ENCODE peak calls at places on chromosomes 2 and 18, in eight cellular contexts. One of them, this sample, is unnamed.
A peak's percentile ranks its signal among the peaks of the same experiment; 100 is the strongest.

GRCh38 chr2:70141754-70142589 is 48.8 kb downstream of the C2orf42 start:
- DNase-seq in pancreas: no peak
- DNase-seq in heart left ventricle: no peak
- DNase-seq in IMR-90: peak; percentile 38
- DNase-seq in Panc1: no peak
- DNase-seq in tibial nerve: peak; percentile 32
- DNase-seq in left ventricle myocardium inferior: no peak
- DNase-seq in heart right ventricle: no peak
- DNase-seq in this sample: no peak

GRCh38 chr18:35141077-35141476 is 99.8 kb upstream of the ZNF397 start:
- DNase-seq in heart left ventricle: no peak
- DNase-seq in left ventricle myocardium inferior: no peak
- DNase-seq in pancreas: no peak
- DNase-seq in Panc1: no peak
- DNase-seq in heart right ventricle: no peak
- DNase-seq in tibial nerve: no peak
- DNase-seq in IMR-90: no peak
- DNase-seq in this sample: no peak

GRCh38 chr2:186713664-186714063 is 19.8 kb downstream of the FAM171B start:
- DNase-seq in heart left ventricle: no peak
- DNase-seq in Panc1: no peak
- DNase-seq in pancreas: no peak
- DNase-seq in heart right ventricle: no peak
- DNase-seq in left ventricle myocardium inferior: no peak
- DNase-seq in tibial nerve: no peak
- DNase-seq in IMR-90: no peak
- DNase-seq in this sample: no peak

GRCh38 chr18:8615397-8616025 is 6.3 kb downstream of the RAB12 start:
- DNase-seq in pancreas: no peak
- DNase-seq in heart right ventricle: peak; percentile 51
- DNase-seq in left ventricle myocardium inferior: no peak
- DNase-seq in Panc1: peak; percentile 53
- DNase-seq in heart left ventricle: no peak
- DNase-seq in tibial nerve: no peak
- DNase-seq in IMR-90: peak; percentile 97
- DNase-seq in this sample: peak; percentile 64

GRCh38 chr2:206989306-206989705 is 50.0 kb downstream of the CPO start:
- DNase-seq in tibial nerve: no peak
- DNase-seq in heart left ventricle: peak; percentile 68
- DNase-seq in pancreas: peak; percentile 27
- DNase-seq in Panc1: no peak
- DNase-seq in heart right ventricle: no peak
- DNase-seq in left ventricle myocardium inferior: peak; percentile 25
- DNase-seq in IMR-90: no peak
- DNase-seq in this sample: no peak

GRCh38 chr2:201191132-201191875 is 8.4 kb downstream of the CASP10 start:
- DNase-seq in tibial nerve: no peak
- DNase-seq in IMR-90: no peak
- DNase-seq in left ventricle myocardium inferior: no peak
- DNase-seq in pancreas: no peak
- DNase-seq in heart left ventricle: no peak
- DNase-seq in heart right ventricle: peak; percentile 48
- DNase-seq in Panc1: no peak
- DNase-seq in this sample: no peak

GRCh38 chr2:38155-38554 is 8.2 kb downstream of the FAM110C start:
- DNase-seq in left ventricle myocardium inferior: no peak
- DNase-seq in pancreas: no peak
- DNase-seq in tibial nerve: no peak
- DNase-seq in heart right ventricle: no peak
- DNase-seq in heart left ventricle: no peak
- DNase-seq in IMR-90: no peak
- DNase-seq in Panc1: peak; percentile 24
- DNase-seq in this sample: no peak

GRCh38 chr2:275457-275856 is 10.7 kb downstream of the ACP1 start:
- DNase-seq in left ventricle myocardium inferior: no peak
- DNase-seq in pancreas: no peak
- DNase-seq in IMR-90: no peak
- DNase-seq in tibial nerve: no peak
- DNase-seq in Panc1: no peak
- DNase-seq in heart left ventricle: no peak
- DNase-seq in heart right ventricle: no peak
- DNase-seq in this sample: no peak

GRCh38 chr18:21000667-21001066 is 110.9 kb downstream of the ROCK1 start:
- DNase-seq in heart right ventricle: no peak
- DNase-seq in tibial nerve: no peak
- DNase-seq in IMR-90: peak; percentile 32
- DNase-seq in left ventricle myocardium inferior: no peak
- DNase-seq in Panc1: no peak
- DNase-seq in heart left ventricle: no peak
- DNase-seq in pancreas: no peak
- DNase-seq in this sample: no peak

GRCh38 chr18:75407468-75408437 is 19.8 kb downstream of the SMIM21 start:
- DNase-seq in left ventricle myocardium inferior: no peak
- DNase-seq in heart right ventricle: no peak
- DNase-seq in tibial nerve: no peak
- DNase-seq in heart left ventricle: no peak
- DNase-seq in pancreas: no peak
- DNase-seq in IMR-90: peak; percentile 38
- DNase-seq in Panc1: no peak
- DNase-seq in this sample: no peak

GRCh38 chr2:86790828-86791561 is at the start of gene CD8A:
- DNase-seq in pancreas: no peak
- DNase-seq in left ventricle myocardium inferior: no peak
- DNase-seq in Panc1: no peak
- DNase-seq in tibial nerve: no peak
- DNase-seq in heart left ventricle: no peak
- DNase-seq in IMR-90: peak; percentile 11
- DNase-seq in heart right ventricle: no peak
- DNase-seq in this sample: no peak

GRCh38 chr2:143604172-143604571 is 475.0 kb downstream of the ARHGAP15 start:
- DNase-seq in heart right ventricle: no peak
- DNase-seq in IMR-90: no peak
- DNase-seq in left ventricle myocardium inferior: no peak
- DNase-seq in heart left ventricle: no peak
- DNase-seq in pancreas: no peak
- DNase-seq in Panc1: no peak
- DNase-seq in tibial nerve: no peak
- DNase-seq in this sample: no peak

GRCh38 chr2:193824474-193824873 is 1629.7 kb upstream of the TMEFF2 start:
- DNase-seq in tibial nerve: no peak
- DNase-seq in Panc1: no peak
- DNase-seq in heart left ventricle: no peak
- DNase-seq in pancreas: no peak
- DNase-seq in heart right ventricle: no peak
- DNase-seq in left ventricle myocardium inferior: no peak
- DNase-seq in IMR-90: no peak
- DNase-seq in this sample: no peak

GRCh38 chr2:234994340-234995321 is 42.8 kb downstream of the SH3BP4 start:
- DNase-seq in heart right ventricle: no peak
- DNase-seq in heart left ventricle: no peak
- DNase-seq in tibial nerve: no peak
- DNase-seq in pancreas: no peak
- DNase-seq in left ventricle myocardium inferior: no peak
- DNase-seq in IMR-90: no peak
- DNase-seq in Panc1: no peak
- DNase-seq in this sample: no peak

GRCh38 chr18:9221040-9221439 is 84.5 kb downstream of the ANKRD12 start:
- DNase-seq in pancreas: no peak
- DNase-seq in heart left ventricle: no peak
- DNase-seq in heart right ventricle: no peak
- DNase-seq in left ventricle myocardium inferior: no peak
- DNase-seq in IMR-90: no peak
- DNase-seq in tibial nerve: no peak
- DNase-seq in Panc1: no peak
- DNase-seq in this sample: no peak

GRCh38 chr2:36277146-36277808 is 78.3 kb upstream of the CRIM1 start:
- DNase-seq in tibial nerve: no peak
- DNase-seq in heart right ventricle: no peak
- DNase-seq in IMR-90: peak; percentile 97
- DNase-seq in Panc1: peak; percentile 28
- DNase-seq in heart left ventricle: no peak
- DNase-seq in left ventricle myocardium inferior: no peak
- DNase-seq in pancreas: no peak
- DNase-seq in this sample: no peak

DNA sequence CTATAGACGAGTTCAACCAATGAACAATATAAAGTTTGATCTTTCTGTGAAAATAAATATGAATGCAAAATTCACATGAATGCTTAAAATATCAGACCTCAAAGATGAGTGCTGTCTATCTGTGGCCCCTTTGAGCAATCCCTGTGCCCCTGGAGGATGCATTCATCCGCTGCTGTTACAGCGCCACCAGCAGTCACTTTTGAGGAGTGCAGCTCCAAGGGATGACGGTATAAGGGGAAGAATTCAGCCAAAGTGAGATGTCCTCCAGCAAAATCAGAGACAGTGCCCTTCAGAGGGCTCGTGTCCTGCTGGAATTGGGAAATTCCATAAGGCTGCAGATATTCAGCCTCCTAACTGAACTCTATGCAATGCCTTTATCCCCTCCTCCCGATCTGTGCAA is 12.0 kb upstream of the CHRNA1 start:
- DNase-seq in heart right ventricle: no peak
- DNase-seq in tibial nerve: no peak
- DNase-seq in left ventricle myocardium inferior: no peak
- DNase-seq in pancreas: no peak
- DNase-seq in heart left ventricle: no peak
- DNase-seq in IMR-90: no peak
- DNase-seq in Panc1: no peak
- DNase-seq in this sample: no peak
- TF ChIP-seq CTCF in heart right ventricle: no peak
- TF ChIP-seq CTCF in tibial nerve: no peak
- TF ChIP-seq CTCF in left ventricle myocardium inferior: no peak
- TF ChIP-seq CTCF in pancreas: no peak
- TF ChIP-seq CTCF in heart left ventricle: no peak
- TF ChIP-seq CTCF in IMR-90: peak; percentile 24
- TF ChIP-seq CTCF in Panc1: peak; percentile 71
- TF ChIP-seq CTCF in this sample: no peak

DNA sequence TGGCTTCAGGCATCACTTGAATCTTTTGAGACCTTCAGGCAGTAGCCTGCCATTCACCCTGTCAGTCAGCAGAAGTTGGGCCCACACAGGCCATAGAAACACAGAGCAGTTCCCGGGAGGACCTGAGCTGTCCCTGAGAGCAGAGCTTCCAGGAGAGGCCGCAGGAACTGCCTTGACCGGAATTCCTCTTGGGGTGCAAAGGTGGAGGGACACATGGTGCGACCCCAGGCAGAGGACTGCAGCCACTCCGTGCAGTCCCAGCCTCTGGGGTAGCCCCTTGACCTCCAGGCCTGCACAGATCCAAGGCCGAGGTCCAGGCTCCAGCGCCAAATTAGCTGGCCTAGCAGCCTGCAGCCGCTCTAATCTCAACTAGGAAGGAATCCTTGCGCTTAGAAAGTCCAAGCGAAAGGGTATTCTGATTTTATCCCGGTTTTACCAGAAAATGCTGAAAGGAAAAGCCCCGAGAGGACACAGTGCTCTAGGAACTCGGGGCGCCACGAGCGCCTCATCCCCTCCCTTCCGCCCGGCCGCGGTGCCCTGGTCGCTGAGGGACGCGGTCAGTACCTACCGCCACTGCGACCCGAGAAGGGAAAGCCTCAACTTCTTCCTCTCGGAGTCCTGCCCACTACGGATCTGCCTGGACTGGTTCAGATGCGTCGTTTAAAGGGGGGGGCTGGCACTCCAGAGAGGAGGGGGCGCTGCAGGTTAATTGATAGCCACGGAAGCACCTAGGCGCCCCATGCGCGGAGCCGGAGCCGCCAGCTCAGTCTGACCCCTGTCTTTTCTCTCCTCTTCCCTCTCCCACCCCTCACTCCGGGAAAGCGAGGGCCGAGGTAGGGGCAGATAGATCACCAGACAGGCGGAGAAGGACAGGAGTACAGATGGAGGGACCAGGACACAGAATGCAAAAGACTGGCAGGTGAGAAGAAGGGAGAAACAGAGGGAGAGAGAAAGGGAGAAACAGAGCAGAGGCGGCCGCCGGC is 5.4 kb downstream of the SIX2 start:
- DNase-seq in left ventricle myocardium inferior: no peak
- DNase-seq in heart left ventricle: no peak
- DNase-seq in tibial nerve: no peak
- DNase-seq in pancreas: no peak
- DNase-seq in IMR-90: no peak
- DNase-seq in Panc1: no peak
- DNase-seq in heart right ventricle: no peak
- DNase-seq in this sample: no peak
- H3K27me3 ChIP-seq in left ventricle myocardium inferior: peaks cover 100% of the 10 kb centered on the region
- H3K27me3 ChIP-seq in heart left ventricle: peaks cover 97% of the 10 kb centered on the region
- H3K27me3 ChIP-seq in tibial nerve: peaks cover 100% of the 10 kb centered on the region
- H3K27me3 ChIP-seq in pancreas: no peaks in the 10 kb centered on the region
- H3K27me3 ChIP-seq in IMR-90: peaks cover 99% of the 10 kb centered on the region
- H3K27me3 ChIP-seq in Panc1: peaks cover 7% of the 10 kb centered on the region
- H3K27me3 ChIP-seq in heart right ventricle: peaks cover 100% of the 10 kb centered on the region
- H3K27me3 ChIP-seq in this sample: peaks cover 27% of the 10 kb centered on the region

DNA sequence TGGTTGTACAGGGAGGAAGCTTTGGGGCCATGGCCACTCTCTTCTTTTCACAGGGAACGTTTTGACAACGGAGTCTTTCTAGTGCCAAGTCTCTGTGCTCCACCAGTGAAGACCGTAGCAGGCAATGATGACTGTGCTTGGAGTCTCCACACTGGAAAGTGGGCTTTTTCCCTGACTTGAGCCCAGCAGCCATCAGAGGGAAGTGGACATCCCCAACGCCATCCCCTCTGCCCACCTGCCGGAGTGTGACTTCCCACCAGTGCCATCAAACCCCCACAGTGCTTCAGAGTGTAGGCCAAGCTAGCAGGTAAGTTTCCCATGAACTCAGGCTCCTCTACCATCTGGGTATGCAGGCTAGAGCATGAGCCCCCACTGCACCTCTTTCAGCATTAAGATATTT is 78.7 kb downstream of the APOB start:
- DNase-seq in left ventricle myocardium inferior: no peak
- DNase-seq in IMR-90: no peak
- DNase-seq in Panc1: no peak
- DNase-seq in heart right ventricle: no peak
- DNase-seq in pancreas: no peak
- DNase-seq in tibial nerve: no peak
- DNase-seq in heart left ventricle: no peak
- DNase-seq in this sample: no peak
- H3K4me1 ChIP-seq in left ventricle myocardium inferior: no peaks in the 10 kb centered on the region
- H3K4me1 ChIP-seq in IMR-90: no peaks in the 10 kb centered on the region
- H3K4me1 ChIP-seq in Panc1: no peaks in the 10 kb centered on the region
- H3K4me1 ChIP-seq in heart right ventricle: no peaks in the 10 kb centered on the region
- H3K4me1 ChIP-seq in pancreas: no peaks in the 10 kb centered on the region
- H3K4me1 ChIP-seq in tibial nerve: no peaks in the 10 kb centered on the region
- H3K4me1 ChIP-seq in heart left ventricle: no peaks in the 10 kb centered on the region
- H3K4me1 ChIP-seq in this sample: no peaks in the 10 kb centered on the region

DNA sequence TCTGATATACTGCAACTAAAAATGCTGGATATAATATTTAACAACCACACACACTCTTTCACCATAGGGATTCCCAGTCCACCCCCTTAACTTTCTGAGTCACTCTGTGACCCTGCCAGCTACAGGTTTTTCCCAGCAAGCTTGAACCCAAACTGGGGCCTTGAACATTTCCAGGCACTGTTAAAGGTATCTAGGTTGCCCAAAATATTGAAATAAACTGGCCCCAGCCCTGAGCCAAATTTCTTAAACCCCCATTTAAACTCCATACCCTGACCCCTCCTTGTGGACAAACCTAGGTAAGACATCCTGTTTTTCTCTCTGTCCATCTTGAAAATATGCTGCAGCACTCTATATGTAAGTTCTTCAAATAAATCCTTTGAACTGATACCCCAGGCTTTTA is 19.7 kb upstream of the DCTN1 start:
- DNase-seq in IMR-90: peak; percentile 40
- DNase-seq in tibial nerve: no peak
- DNase-seq in pancreas: no peak
- DNase-seq in left ventricle myocardium inferior: no peak
- DNase-seq in Panc1: no peak
- DNase-seq in heart left ventricle: no peak
- DNase-seq in heart right ventricle: no peak
- DNase-seq in this sample: no peak
- TF ChIP-seq CTCF in IMR-90: peak; percentile 53
- TF ChIP-seq CTCF in tibial nerve: no peak
- TF ChIP-seq CTCF in pancreas: no peak
- TF ChIP-seq CTCF in left ventricle myocardium inferior: peak; percentile 63
- TF ChIP-seq CTCF in Panc1: peak; percentile 68
- TF ChIP-seq CTCF in heart left ventricle: peak; percentile 46
- TF ChIP-seq CTCF in heart right ventricle: peak; percentile 60
- TF ChIP-seq CTCF in this sample: no peak